ENCODE peak calls at places on chromosomes 13 and 19, in five cellular contexts. I, B, H, G and L are unnamed samples.
A peak's percentile ranks its signal among the peaks of the same experiment; 100 is the strongest.

GRCh38 chr19:18590273-18591272 is 2.0 kb downstream of the REX1BD start:
- DNase-seq in I (no peak), B (no peak), H (no peak), G (peak; percentile 98), L (peak; percentile 74)

GRCh38 chr13:104984296-104984818 is 1551.1 kb downstream of the EFNB2 start:
- DNase-seq in H (peak; percentile 12), G (no peak), B (peak; percentile 2), I (no peak), L (no peak)

GRCh38 chr13:99931462-99931861 is 40.1 kb downstream of the ZIC5 start:
- DNase-seq in H (no peak), I (no peak), G (no peak), B (no peak), L (no peak)

GRCh38 chr19:14516746-14517438 is 1.3 kb downstream of the DNAJB1 start:
- DNase-seq in I (no peak), B (no peak), H (no peak), G (no peak), L (no peak)

GRCh38 chr13:23321534-23322241 is 111.8 kb downstream of the SACS start:
- DNase-seq in B (peak; percentile 87), H (peak; percentile 76), G (no peak), I (no peak), L (peak; percentile 82)

GRCh38 chr13:56907766-56908165 is 233.0 kb upstream of the PRR20A start:
- DNase-seq in B (peak; percentile 54), H (no peak), G (no peak), I (no peak), L (no peak)

GRCh38 chr13:28623782-28624706 is 34.9 kb upstream of the POMP start:
- DNase-seq in G (no peak), B (no peak), I (no peak), H (no peak), L (no peak)

GRCh38 chr13:97468331-97468730 is 34.4 kb downstream of the RAP2A start:
- DNase-seq in B (no peak), G (no peak), I (no peak), H (no peak), L (no peak)

GRCh38 chr13:80441968-80442367 is 101.0 kb upstream of the SPRY2 start:
- DNase-seq in I (no peak), G (no peak), B (no peak), H (no peak), L (no peak)

GRCh38 chr13:80083516-80084085 is 257.3 kb downstream of the SPRY2 start:
- DNase-seq in I (no peak), B (no peak), G (no peak), H (peak; percentile 26), L (no peak)

GRCh38 chr19:1811472-1811894 is 593 bp downstream of the ATP8B3 start:
- DNase-seq in H (no peak), I (peak; percentile 92), B (peak; percentile 53), G (no peak), L (peak; percentile 85)

GRCh38 chr13:108276060-108276459 is 6.5 kb downstream of the TNFSF13B start:
- DNase-seq in B (no peak), I (no peak), G (no peak), H (no peak), L (no peak)

GRCh38 chr19:16661480-16662034 is 618 bp downstream of the TMEM38A start:
- DNase-seq in H (no peak), B (no peak), I (no peak), G (peak; percentile 35), L (peak; percentile 83)

GRCh38 chr13:77184455-77184854 is 142.4 kb downstream of the MYCBP2 start:
- DNase-seq in G (no peak), B (peak; percentile 59), H (no peak), I (no peak), L (no peak)

GRCh38 chr19:43395561-43395960 is 19.1 kb upstream of the TEX101 start:
- DNase-seq in I (no peak), G (no peak), H (no peak), B (peak; percentile 28), L (no peak)

GRCh38 chr13:112974125-112974524 is 5.1 kb downstream of the MCF2L start:
- DNase-seq in H (no peak), G (no peak), I (no peak), B (no peak), L (no peak)

GRCh38 chr13:89694471-89694870 is 1653.0 kb upstream of the MIR17HG start:
- DNase-seq in B (no peak), I (no peak), H (no peak), G (no peak), L (no peak)

GRCh38 chr13:40440990-40441820 is 225.2 kb downstream of the FOXO1 start:
- DNase-seq in H (no peak), B (no peak), I (peak; percentile 73), G (peak; percentile 3), L (peak; percentile 87)

GRCh38 chr19:42421591-42422031 is 5.6 kb downstream of the LIPE start:
- DNase-seq in I (no peak), H (no peak), B (peak; percentile 96), G (no peak), L (no peak)

GRCh38 chr13:59492030-59492636 is 671.6 kb downstream of the DIAPH3 start:
- DNase-seq in G (no peak), B (no peak), I (no peak), H (no peak), L (no peak)

GRCh38 chr13:46682015-46682414 is 114.9 kb downstream of the ESD start:
- DNase-seq in H (no peak), B (no peak), G (no peak), I (no peak), L (no peak)

GRCh38 chr19:17997969-17998826 is 9.8 kb upstream of the ARRDC2 start:
- DNase-seq in I (no peak), H (no peak), G (no peak), B (no peak), L (peak; percentile 81)

GRCh38 chr13:113458218-113459065 is 5.2 kb upstream of the ADPRHL1 start:
- DNase-seq in H (no peak), I (no peak), G (no peak), B (no peak), L (no peak)

GRCh38 chr13:32548837-32549236 is 10.2 kb upstream of the N4BP2L2 start:
- DNase-seq in I (no peak), H (no peak), G (no peak), B (no peak), L (no peak)

GRCh38 chr19:47330466-47330869 is 1.5 kb upstream of the C5AR2 start:
- DNase-seq in G (no peak), H (no peak), I (no peak), B (no peak), L (no peak)

GRCh38 chr13:42379241-42379640 is 107.3 kb downstream of the AKAP11 start:
- DNase-seq in G (no peak), H (no peak), I (no peak), B (no peak), L (no peak)

GRCh38 chr19:40803857-40804782 is 5.1 kb downstream of the EGLN2 start:
- DNase-seq in I (no peak), B (no peak), G (no peak), H (no peak), L (no peak)

GRCh38 chr19:49585023-49585422 is 3.9 kb downstream of the PRRG2 start:
- DNase-seq in G (no peak), H (no peak), I (no peak), B (no peak), L (no peak)

GRCh38 chr19:8116437-8117293 is 32.7 kb downstream of the FBN3 start:
- DNase-seq in I (no peak), B (no peak), G (no peak), H (no peak), L (no peak)

GRCh38 chr19:2333807-2334211 is 5.3 kb downstream of the SPPL2B start:
- DNase-seq in I (no peak), H (no peak), G (no peak), B (no peak), L (no peak)

GRCh38 chr13:30158774-30159445 is 148.4 kb downstream of the KATNAL1 start:
- DNase-seq in G (no peak), H (peak; percentile 45), I (no peak), B (no peak), L (no peak)

GRCh38 chr13:59425211-59425721 is 738.5 kb downstream of the DIAPH3 start:
- DNase-seq in I (no peak), G (no peak), B (no peak), H (peak; percentile 88), L (no peak)

GRCh38 chr19:35717665-35718344 is at the start of gene KMT2B:
- DNase-seq in I (no peak), B (no peak), H (no peak), G (no peak), L (peak; percentile 96)

GRCh38 chr13:43544011-43544410 is 242.8 kb downstream of the ENOX1 start:
- DNase-seq in H (no peak), I (no peak), G (no peak), B (peak; percentile 44), L (no peak)

GRCh38 chr13:89968468-89968867 is 1379.0 kb upstream of the MIR17HG start:
- DNase-seq in G (no peak), B (no peak), H (no peak), I (no peak), L (no peak)

GRCh38 chr13:36804588-36804987 is 14.4 kb upstream of the RFXAP start:
- DNase-seq in I (no peak), B (no peak), G (no peak), H (no peak), L (no peak)